ENCODE peak calls at places on chromosome 20, in six cellular contexts. X, T, W, A, U and I are unnamed samples.

GRCh38 chr20:23032056-23032455 is 3.1 kb upstream of the SSTR4 start:
- DNase-seq in A (no peak), T (no peak), W (no peak), U (no peak), X (no peak), I (no peak)

GRCh38 chr20:13267231-13267630 is 46.2 kb downstream of the ISM1 start:
- DNase-seq in X (no peak), U (no peak), T (no peak), A (no peak), W (no peak), I (no peak)

GRCh38 chr20:17864791-17865190 is 103.8 kb downstream of the SNX5 start:
- DNase-seq in W (no peak), U (no peak), X (no peak), A (no peak), T (no peak), I (no peak)

GRCh38 chr20:31489152-31489551 is 14.1 kb downstream of the REM1 start:
- DNase-seq in X (no peak), W (no peak), A (no peak), T (no peak), U (no peak), I (no peak)

GRCh38 chr20:9699181-9699580 is 139.7 kb downstream of the PAK5 start:
- DNase-seq in T (peak; percentile 42), U (no peak), W (peak; percentile 2), A (no peak), X (no peak), I (no peak)

GRCh38 chr20:34544109-34544793 is 14.3 kb upstream of the MAP1LC3A start:
- DNase-seq in U (no peak), W (peak; percentile 16), A (no peak), T (no peak), X (no peak), I (no peak)

GRCh38 chr20:33516882-33517281 is 27.0 kb downstream of the CBFA2T2 start:
- DNase-seq in W (peak; percentile 25), A (peak; percentile 26), X (no peak), U (no peak), T (no peak), I (no peak)

GRCh38 chr20:49207071-49207470 is 12.1 kb upstream of the DDX27 start:
- DNase-seq in W (no peak), A (no peak), T (no peak), U (no peak), X (no peak), I (no peak)

GRCh38 chr20:32368930-32369329 is 10.8 kb downstream of the ASXL1 start:
- DNase-seq in A (no peak), W (peak; percentile 82), X (no peak), T (no peak), U (no peak), I (no peak)

GRCh38 chr20:56166781-56167465 is 81.6 kb upstream of the MC3R start:
- DNase-seq in T (no peak), A (no peak), X (no peak), W (no peak), U (no peak), I (no peak)

GRCh38 chr20:17843246-17844132 is 125.1 kb downstream of the SNX5 start:
- DNase-seq in A (peak; percentile 96), X (peak; percentile 89), U (peak; percentile 59), W (peak; percentile 96), T (peak; percentile 97), I (peak; percentile 95)

GRCh38 chr20:47030271-47030810 is 135.7 kb downstream of the EYA2 start:
- DNase-seq in U (no peak), X (no peak), A (no peak), T (no peak), W (no peak), I (no peak)

GRCh38 chr20:59027746-59028320 is 4.3 kb downstream of the ATP5F1E start:
- DNase-seq in T (peak; percentile 59), W (peak; percentile 62), A (peak; percentile 77), X (peak; percentile 56), U (no peak), I (peak; percentile 60)
- H3K4me3 ChIP-seq in T (no peak overlapping the region), W (no peak overlapping the region), A (no peak overlapping the region), X (no peak overlapping the region), U (no peak overlapping the region), I (no peak overlapping the region)

DNA sequence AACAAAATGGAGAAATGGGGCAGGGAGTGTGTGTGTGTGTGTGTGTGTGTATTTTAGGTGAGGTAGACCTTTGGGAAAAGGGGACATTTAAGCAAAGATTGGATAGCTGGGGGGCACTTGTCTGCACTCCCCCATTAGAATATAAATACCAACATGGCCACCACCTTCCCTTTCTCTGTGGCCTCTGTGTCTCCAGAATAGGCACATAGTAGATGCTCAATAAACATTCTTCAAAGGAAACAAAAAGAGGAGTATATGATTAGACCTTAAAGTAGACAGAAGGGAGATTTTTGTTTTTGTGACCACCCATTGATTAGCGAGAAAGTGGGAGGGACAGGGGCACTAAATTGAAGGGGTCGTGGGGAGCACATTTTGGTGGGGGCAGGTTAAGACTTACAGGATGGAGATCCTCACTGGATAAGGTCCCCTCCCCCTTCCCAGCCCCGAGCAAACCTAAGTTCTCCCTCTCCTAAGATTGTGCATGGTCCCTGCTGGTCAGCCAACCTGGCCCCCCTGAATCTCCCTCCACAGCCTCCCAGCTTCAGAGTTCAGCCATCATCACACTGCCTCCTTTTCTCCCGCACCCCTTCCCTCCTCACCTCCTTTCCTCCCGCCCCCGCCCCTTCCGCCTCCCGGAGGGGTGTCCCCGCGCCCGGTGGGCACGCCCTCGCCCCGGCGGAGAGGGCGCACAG is 514 bp upstream of the TSHZ2 start:
- DNase-seq in W (no peak), U (no peak), T (no peak), X (no peak), A (no peak), I (no peak)
- H3K4me3 ChIP-seq in W (no peak overlapping the region), U (peak overlapping the region; percentile 66), T (peak overlapping the region; percentile 85), X (no peak overlapping the region), A (peak overlapping the region; percentile 56), I (peak overlapping the region; percentile 67)

GRCh38 chr20:57249073-57249472 is 17.4 kb downstream of the BMP7 start:
- DNase-seq in X (no peak), U (no peak), A (no peak), T (no peak), W (no peak), I (no peak)

GRCh38 chr20:57248132-57248797 is 18.2 kb downstream of the BMP7 start:
- DNase-seq in T (no peak), W (no peak), X (no peak), A (no peak), U (no peak), I (no peak)

GRCh38 chr20:57246008-57246407 is 20.4 kb downstream of the BMP7 start:
- DNase-seq in W (no peak), A (no peak), X (no peak), U (no peak), T (no peak), I (no peak)

GRCh38 chr20:57249772-57250171 is 16.7 kb downstream of the BMP7 start:
- DNase-seq in T (no peak), A (no peak), X (no peak), W (no peak), U (no peak), I (no peak)

GRCh38 chr20:57247292-57247975 is 19.0 kb downstream of the BMP7 start:
- DNase-seq in W (no peak), A (no peak), T (no peak), X (no peak), U (no peak), I (no peak)
- H3K4me3 ChIP-seq in W (no peak overlapping the region), A (no peak overlapping the region), T (no peak overlapping the region), X (no peak overlapping the region), U (no peak overlapping the region), I (no peak overlapping the region)

GRCh38 chr20:50471231-50471630 is 39.0 kb upstream of the PTPN1 start:
- DNase-seq in A (no peak), X (no peak), W (no peak), T (no peak), U (no peak), I (no peak)
- H3K4me3 ChIP-seq in A (no peak overlapping the region), X (no peak overlapping the region), W (no peak overlapping the region), T (no peak overlapping the region), U (no peak overlapping the region), I (no peak overlapping the region)

GRCh38 chr20:5675103-5676091 is 74.8 kb upstream of the SHLD1 start:
- DNase-seq in X (no peak), W (peak; percentile 30), A (no peak), U (no peak), T (no peak), I (no peak)

GRCh38 chr20:5670874-5671273 is 79.3 kb upstream of the SHLD1 start:
- DNase-seq in T (no peak), A (no peak), W (no peak), X (no peak), U (no peak), I (no peak)

GRCh38 chr20:5670137-5670536 is 80.1 kb upstream of the SHLD1 start:
- DNase-seq in U (no peak), A (no peak), X (no peak), W (no peak), T (no peak), I (no peak)

GRCh38 chr20:5677389-5677788 is 72.8 kb upstream of the SHLD1 start:
- DNase-seq in W (no peak), X (no peak), T (no peak), A (no peak), U (no peak), I (no peak)

DNA sequence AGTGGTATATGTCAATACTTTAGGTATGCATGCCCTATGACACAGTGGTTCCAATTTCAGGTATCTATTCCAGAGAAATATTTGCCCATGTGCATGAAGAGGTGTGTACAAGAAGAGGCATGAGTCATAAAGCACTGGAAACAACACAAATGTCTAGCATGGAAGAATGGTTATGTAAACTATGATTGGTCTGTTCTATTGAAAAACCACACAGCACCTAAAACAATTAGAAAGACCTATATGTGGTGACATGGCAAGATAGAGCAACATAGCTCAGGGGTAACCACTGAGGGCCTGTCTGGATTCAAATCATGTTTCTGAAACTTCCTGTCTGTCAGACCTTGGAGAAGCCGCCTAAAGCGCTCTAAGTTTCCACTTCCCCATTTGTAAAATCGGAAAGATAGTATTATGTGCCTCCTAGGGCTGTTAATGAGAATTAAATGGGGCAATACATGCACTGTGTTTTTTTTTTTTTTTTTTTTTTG is 76.0 kb upstream of the SHLD1 start:
- DNase-seq in X (no peak), W (peak; percentile 53), A (peak; percentile 34), U (no peak), T (peak; percentile 90), I (no peak)
- H3K4me3 ChIP-seq in X (no peak overlapping the region), W (no peak overlapping the region), A (no peak overlapping the region), U (no peak overlapping the region), T (no peak overlapping the region), I (no peak overlapping the region)

GRCh38 chr20:44581515-44581914 is 864 bp upstream of the PKIG start:
- DNase-seq in A (peak; percentile 62), T (no peak), X (no peak), W (no peak), U (no peak), I (no peak)
- H3K4me3 ChIP-seq in A (no peak overlapping the region), T (no peak overlapping the region), X (no peak overlapping the region), W (no peak overlapping the region), U (no peak overlapping the region), I (no peak overlapping the region)